ENCODE peak calls at places on chromosomes 16 and 17, in four cellular contexts. Z, G, W and C are unnamed samples.

GRCh38 chr16:13957197-13958078 is 37.5 kb downstream of the ERCC4 start:
- DNase-seq in Z (peak), G (peak), W (peak), C (peak)

GRCh38 chr16:138049-138417 is 440 bp downstream of the NPRL3 start:
- DNase-seq in Z (no peak), G (peak), W (no peak), C (peak)

GRCh38 chr16:56849690-56850680 is 15.0 kb upstream of the SLC12A3 start:
- DNase-seq in Z (no peak), G (no peak), W (no peak), C (no peak)

GRCh38 chr16:72961115-72961832 is 86.7 kb downstream of the ZFHX3 start:
- DNase-seq in Z (no peak), G (no peak), W (no peak), C (no peak)

GRCh38 chr16:30697264-30698138 is 1.5 kb upstream of the SRCAP start:
- DNase-seq in Z (no peak), G (no peak), W (no peak), C (peak)

GRCh38 chr16:677306-678190 is 2.1 kb downstream of the RHBDL1 start:
- DNase-seq in Z (no peak), G (no peak), W (no peak), C (no peak)

GRCh38 chr16:50523710-50524109 is 24.5 kb upstream of the NKD1 start:
- DNase-seq in Z (no peak), G (no peak), W (no peak), C (no peak)

GRCh38 chr16:68420366-68420765 is 27.9 kb downstream of the SMPD3 start:
- DNase-seq in Z (no peak), G (no peak), W (no peak), C (no peak)

GRCh38 chr17:19274893-19275292 is 37.7 kb downstream of the EPN2 start:
- DNase-seq in Z (no peak), G (no peak), W (no peak), C (no peak)

GRCh38 chr17:82892869-82893565 is 53.2 kb upstream of the ZNF750 start:
- DNase-seq in Z (no peak), G (peak), W (no peak), C (no peak)

GRCh38 chr17:34998205-34998604 is 17.9 kb downstream of the LIG3 start:
- DNase-seq in Z (peak), G (peak), W (peak), C (no peak)

GRCh38 chr17:31492880-31493655 is 101.6 kb downstream of the RAB11FIP4 start:
- DNase-seq in Z (no peak), G (no peak), W (no peak), C (no peak)

GRCh38 chr16:12871784-12872183 is 29.6 kb upstream of the SHISA9 start:
- DNase-seq in Z (no peak), G (no peak), W (no peak), C (no peak)

GRCh38 chr17:29283496-29283895 is 10.5 kb downstream of the NUFIP2 start:
- DNase-seq in Z (no peak), G (no peak), W (no peak), C (no peak)

GRCh38 chr17:71412803-71413202 is 708.0 kb upstream of the SOX9 start:
- DNase-seq in Z (peak), G (no peak), W (peak), C (peak)

GRCh38 chr16:86828202-86828601 is 249.9 kb downstream of the FOXL1 start:
- DNase-seq in Z (no peak), G (no peak), W (no peak), C (no peak)

GRCh38 chr17:30378191-30378796 is 433 bp upstream of the CPD start:
- DNase-seq in Z (no peak), G (no peak), W (no peak), C (no peak)

GRCh38 chr17:19812407-19812806 is 55.3 kb downstream of the ULK2 start:
- DNase-seq in Z (no peak), G (peak), W (no peak), C (no peak)

GRCh38 chr17:79048826-79049755 is 25.1 kb downstream of the C1QTNF1 start:
- DNase-seq in Z (no peak), G (no peak), W (no peak), C (no peak)

GRCh38 chr17:27430882-27431491 is 25.3 kb upstream of the KSR1 start:
- DNase-seq in Z (peak), G (peak), W (peak), C (no peak)

GRCh38 chr16:24499193-24499814 is 40.1 kb upstream of the RBBP6 start:
- DNase-seq in Z (peak), G (peak), W (peak), C (no peak)

GRCh38 chr17:80291691-80292487 is 31.2 kb downstream of the RNF213 start:
- DNase-seq in Z (no peak), G (no peak), W (no peak), C (no peak)

GRCh38 chr17:50185724-50186545 is 15.5 kb downstream of the COL1A1 start:
- DNase-seq in Z (no peak), G (no peak), W (no peak), C (no peak)

GRCh38 chr17:10666921-10667320 is 9.8 kb upstream of the MYH3 start:
- DNase-seq in Z (no peak), G (no peak), W (no peak), C (no peak)

GRCh38 chr17:64315032-64315490 is 52.0 kb upstream of the TEX2 start:
- DNase-seq in Z (no peak), G (peak), W (no peak), C (no peak)

GRCh38 chr16:17067882-17068281 is 402.9 kb downstream of the XYLT1 start:
- DNase-seq in Z (no peak), G (no peak), W (no peak), C (no peak)

GRCh38 chr16:1474047-1474446 is 781 bp downstream of the CLCN7 start:
- DNase-seq in Z (no peak), G (no peak), W (no peak), C (no peak)

GRCh38 chr17:4520060-4520880 is 21.6 kb downstream of the SPNS2 start:
- DNase-seq in Z (no peak), G (no peak), W (no peak), C (no peak)

GRCh38 chr17:48624544-48625501 is 1.3 kb downstream of the HOXB9 start:
- DNase-seq in Z (no peak), G (no peak), W (no peak), C (no peak)

GRCh38 chr16:54093281-54093680 is 193.3 kb downstream of the IRX3 start:
- DNase-seq in Z (no peak), G (no peak), W (no peak), C (no peak)

GRCh38 chr17:43135454-43135819 is 10.3 kb upstream of the BRCA1 start:
- DNase-seq in Z (no peak), G (no peak), W (no peak), C (no peak)

GRCh38 chr17:8392674-8393469 is 4.8 kb downstream of the RNF222 start:
- DNase-seq in Z (no peak), G (no peak), W (no peak), C (no peak)

GRCh38 chr17:8391711-8392110 is 5.9 kb downstream of the RNF222 start:
- DNase-seq in Z (peak), G (no peak), W (no peak), C (peak)

GRCh38 chr17:8392274-8392673 is 5.4 kb downstream of the RNF222 start:
- DNase-seq in Z (no peak), G (no peak), W (no peak), C (no peak)

GRCh38 chr17:8397636-8398035 is at the start of gene RNF222:
- DNase-seq in Z (no peak), G (no peak), W (no peak), C (peak)

GRCh38 chr17:8393470-8394231 is 4.0 kb downstream of the RNF222 start:
- DNase-seq in Z (peak), G (no peak), W (no peak), C (peak)
- H3K27ac ChIP-seq in Z (peak), G (no peak), W (no peak), C (peak)

GRCh38 chr16:80607204-80607603 is 66.4 kb downstream of the DYNLRB2 start:
- DNase-seq in Z (no peak), G (no peak), W (no peak), C (no peak)

GRCh38 chr16:80601182-80601581 is 60.4 kb downstream of the DYNLRB2 start:
- DNase-seq in Z (no peak), G (no peak), W (no peak), C (no peak)

GRCh38 chr16:80606221-80606766 is 65.5 kb downstream of the DYNLRB2 start:
- DNase-seq in Z (no peak), G (no peak), W (no peak), C (no peak)

GRCh38 chr16:80602894-80603293 is 62.1 kb downstream of the DYNLRB2 start:
- DNase-seq in Z (no peak), G (no peak), W (no peak), C (no peak)

GRCh38 chr16:80604600-80605355 is 64.0 kb downstream of the DYNLRB2 start:
- DNase-seq in Z (no peak), G (no peak), W (no peak), C (no peak)
- TF ChIP-seq EZH2 in Z (no peak), G (no peak), W (no peak), C (no peak)

DNA sequence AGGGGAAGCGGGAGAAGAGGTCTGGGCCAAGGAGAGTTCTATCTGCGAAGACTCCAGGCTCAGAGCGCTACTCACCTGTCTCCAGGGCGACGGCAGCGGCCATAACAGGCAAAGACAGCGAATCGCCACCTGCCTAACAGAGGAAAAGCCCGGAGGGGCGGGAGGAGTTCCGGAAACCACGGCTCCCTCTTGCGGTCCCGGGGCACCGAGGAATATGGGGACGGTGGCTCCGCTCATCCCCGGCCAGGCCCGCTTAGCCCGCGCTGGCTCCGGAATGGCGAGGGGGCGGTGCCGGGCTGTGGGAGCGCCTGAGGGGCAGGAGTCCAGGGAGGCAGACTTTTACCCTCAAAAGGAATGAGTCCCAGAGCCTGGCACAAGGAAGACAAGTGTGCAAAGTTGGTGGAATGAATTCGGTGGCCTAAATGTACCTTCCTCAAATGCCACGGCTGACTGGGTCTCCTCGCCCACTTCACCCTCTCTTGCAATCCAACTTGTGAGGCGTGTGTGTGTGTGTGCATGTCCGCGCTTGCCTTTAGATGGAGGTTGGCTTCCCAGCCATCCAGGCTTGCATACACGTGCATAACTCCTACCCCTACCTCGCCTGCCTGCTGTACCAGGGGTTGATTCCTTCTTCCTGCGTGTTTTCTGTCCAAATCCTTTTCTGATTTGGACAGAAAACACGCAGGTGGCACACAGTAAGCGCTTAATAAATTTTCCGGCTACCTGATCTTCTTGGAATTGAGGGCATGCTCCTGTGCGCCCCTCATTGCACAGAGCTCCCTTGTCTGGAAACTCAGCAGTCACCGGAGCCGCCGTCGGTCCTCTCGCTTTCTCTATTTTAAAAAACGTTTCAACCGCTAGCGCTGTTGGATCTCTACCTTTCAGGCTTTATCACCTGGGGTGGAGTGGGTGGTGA is 3.5 kb downstream of the C17orf100 start:
- DNase-seq in Z (peak), G (no peak), W (no peak), C (no peak)
- H3K4me3 ChIP-seq in Z (peak), G (no peak), W (no peak), C (no peak)

GRCh38 chr16:11668590-11669379 is 530 bp downstream of the SNN start:
- DNase-seq in Z (no peak), G (no peak), W (no peak), C (no peak)

GRCh38 chr16:11671271-11671670 is 3.0 kb downstream of the SNN start:
- DNase-seq in Z (no peak), G (no peak), W (no peak), C (no peak)

GRCh38 chr16:11667824-11668589 is at the start of gene SNN:
- DNase-seq in Z (peak), G (peak), W (peak), C (peak)

GRCh38 chr16:11670171-11671131 is 2.2 kb downstream of the SNN start:
- DNase-seq in Z (no peak), G (no peak), W (no peak), C (no peak)

GRCh38 chr16:11669380-11670146 is 1.3 kb downstream of the SNN start:
- DNase-seq in Z (no peak), G (peak), W (no peak), C (no peak)
- H3K27ac ChIP-seq in Z (no peak), G (no peak), W (no peak), C (no peak)

GRCh38 chr16:66427451-66427860 is 361 bp downstream of the BEAN1 start:
- DNase-seq in Z (no peak), G (no peak), W (no peak), C (no peak)
- TF ChIP-seq EZH2 in Z (peak), G (no peak), W (no peak), C (no peak)